ENCODE peak calls at places on chromosomes 2 and 18, in ten cellular contexts. D is HCT116, R is bronchial epithelial cell, Z is transverse colon, L is adrenal gland, W is colonic mucosa, C is Panc1, T is BJ, E is neural progenitor cell, M is GM23338. H is an unnamed sample. For H3K27me3, the result is how much of the 10 kb centered on the place peaks cover.

GRCh38 chr2:101125374-101125773 is 25.8 kb downstream of the TBC1D8 start:
- DNase-seq in D (peak), R (peak), Z (no peak), L (no peak), W (no peak), C (no peak), T (no peak), E (no peak), M (no peak), H (no peak)

GRCh38 chr2:20156826-20157605 is 67.9 kb downstream of the SDC1 start:
- DNase-seq in D (no peak), R (no peak), Z (peak), L (no peak), W (peak), C (no peak), T (no peak), E (no peak), M (no peak), H (peak)

GRCh38 chr2:33583194-33583938 is 15.7 kb downstream of the FAM98A start:
- DNase-seq in D (no peak), R (peak), Z (no peak), L (no peak), W (no peak), C (no peak), T (no peak), E (peak), M (peak), H (peak)

GRCh38 chr2:160252278-160252887 is 52.3 kb upstream of the ITGB6 start:
- DNase-seq in D (peak), R (peak), Z (no peak), L (no peak), W (no peak), C (no peak), T (no peak), E (peak), M (peak), H (no peak)

GRCh38 chr2:221465776-221466175 is 106.3 kb downstream of the EPHA4 start:
- DNase-seq in D (no peak), R (no peak), Z (no peak), L (no peak), W (no peak), C (no peak), T (no peak), E (no peak), M (no peak), H (peak)

GRCh38 chr18:47248610-47249343 is 2.7 kb downstream of the SKOR2 start:
- DNase-seq in D (no peak), R (no peak), Z (no peak), L (no peak), W (no peak), C (no peak), T (no peak), E (peak), M (peak), H (no peak)

GRCh38 chr2:134169788-134170187 is 84.1 kb upstream of the MGAT5 start:
- DNase-seq in D (no peak), R (peak), Z (no peak), L (no peak), W (no peak), C (no peak), T (no peak), E (no peak), M (no peak), H (no peak)

GRCh38 chr2:68722712-68723111 is 11.9 kb upstream of the ARHGAP25 start:
- DNase-seq in D (peak), R (no peak), Z (no peak), L (no peak), W (no peak), C (no peak), T (no peak), E (peak), M (peak), H (no peak)

GRCh38 chr2:224062481-224063307 is 23.6 kb upstream of the SERPINE2 start:
- DNase-seq in D (no peak), R (no peak), Z (no peak), L (no peak), W (no peak), C (no peak), T (no peak), E (no peak), M (peak), H (no peak)

GRCh38 chr18:55326134-55326533 is 261.9 kb downstream of the TCF4 start:
- DNase-seq in D (no peak), R (no peak), Z (no peak), L (no peak), W (no peak), C (no peak), T (no peak), E (no peak), M (no peak), H (no peak)

GRCh38 chr2:41998789-41999470 is 48.9 kb upstream of the PKDCC start:
- DNase-seq in D (no peak), R (no peak), Z (no peak), L (no peak), W (no peak), C (no peak), T (no peak), E (no peak), M (no peak), H (peak)

GRCh38 chr2:191202209-191202721 is 42.9 kb upstream of the MYO1B start:
- DNase-seq in D (no peak), R (peak), Z (no peak), L (no peak), W (no peak), C (no peak), T (peak), E (no peak), M (no peak), H (no peak)

GRCh38 chr18:2933995-2934394 is 78.9 kb downstream of the LPIN2 start:
- DNase-seq in D (no peak), R (no peak), Z (no peak), L (no peak), W (no peak), C (no peak), T (no peak), E (no peak), M (no peak), H (no peak)

GRCh38 chr2:196481323-196481695 is 158.2 kb upstream of the CCDC150 start:
- DNase-seq in D (no peak), R (no peak), Z (no peak), L (no peak), W (no peak), C (no peak), T (peak), E (no peak), M (no peak), H (no peak)

GRCh38 chr18:43680096-43680495 is 402.8 kb upstream of the SYT4 start:
- DNase-seq in D (no peak), R (no peak), Z (no peak), L (no peak), W (no peak), C (no peak), T (peak), E (no peak), M (no peak), H (no peak)

GRCh38 chr2:84288335-84288734 is 170.7 kb downstream of the SUCLG1 start:
- DNase-seq in D (no peak), R (no peak), Z (no peak), L (no peak), W (no peak), C (no peak), T (no peak), E (peak), M (peak), H (no peak)

GRCh38 chr2:97736608-97737330 is 23.4 kb downstream of the ZAP70 start:
- DNase-seq in D (no peak), R (no peak), Z (no peak), L (no peak), W (no peak), C (no peak), T (no peak), E (no peak), M (no peak), H (no peak)

GRCh38 chr2:47272905-47273758 is 118.0 kb upstream of the STPG4 start:
- DNase-seq in D (no peak), R (no peak), Z (no peak), L (peak), W (no peak), C (no peak), T (no peak), E (no peak), M (no peak), H (no peak)

GRCh38 chr2:96147593-96148201 is 2.5 kb upstream of the DUSP2 start:
- DNase-seq in D (no peak), R (no peak), Z (peak), L (no peak), W (no peak), C (no peak), T (no peak), E (no peak), M (no peak), H (no peak)

GRCh38 chr2:96145028-96145939 is at the start of gene DUSP2:
- DNase-seq in D (peak), R (peak), Z (peak), L (peak), W (peak), C (no peak), T (no peak), E (peak), M (peak), H (peak)

GRCh38 chr2:96144481-96145027 is 686 bp downstream of the DUSP2 start:
- DNase-seq in D (no peak), R (no peak), Z (peak), L (peak), W (no peak), C (no peak), T (no peak), E (no peak), M (peak), H (no peak)

GRCh38 chr2:96146881-96147592 is 1.8 kb upstream of the DUSP2 start:
- DNase-seq in D (no peak), R (peak), Z (peak), L (peak), W (no peak), C (no peak), T (no peak), E (no peak), M (no peak), H (no peak)

GRCh38 chr2:96146151-96146880 is 1.1 kb upstream of the DUSP2 start:
- DNase-seq in D (no peak), R (peak), Z (peak), L (peak), W (no peak), C (no peak), T (no peak), E (no peak), M (no peak), H (peak)
- H3K4me3 ChIP-seq in D (no peak), R (no peak), Z (no peak), L (no peak), W (no peak), C (no peak), T (no peak), E (no peak), M (peak), H (no peak)

GRCh38 chr18:11752116-11752911 is 63.2 kb downstream of the GNAL start:
- DNase-seq in D (no peak), R (peak), Z (no peak), L (no peak), W (no peak), C (no peak), T (no peak), E (peak), M (peak), H (peak)

GRCh38 chr18:11749305-11749704 is 60.2 kb downstream of the GNAL start:
- DNase-seq in D (no peak), R (no peak), Z (no peak), L (no peak), W (no peak), C (no peak), T (no peak), E (no peak), M (no peak), H (no peak)

GRCh38 chr18:11750581-11751304 is 61.7 kb downstream of the GNAL start:
- DNase-seq in D (no peak), R (no peak), Z (no peak), L (no peak), W (no peak), C (no peak), T (no peak), E (no peak), M (no peak), H (no peak)

GRCh38 chr18:11750171-11750570 is 61.1 kb downstream of the GNAL start:
- DNase-seq in D (no peak), R (no peak), Z (no peak), L (no peak), W (no peak), C (no peak), T (no peak), E (no peak), M (no peak), H (no peak)

GRCh38 chr18:11751305-11752115 is 62.4 kb downstream of the GNAL start:
- DNase-seq in D (no peak), R (peak), Z (no peak), L (no peak), W (no peak), C (no peak), T (no peak), E (peak), M (peak), H (no peak)
- H3K27me3 ChIP-seq in D (under half), R (under half), Z (under half), L (under half), W (under half), C (under half), T (under half), E (under half), M (under half), H (under half)

GRCh38 chr2:36409971-36410370 is 54.4 kb downstream of the CRIM1 start:
- DNase-seq in D (no peak), R (peak), Z (no peak), L (no peak), W (no peak), C (no peak), T (no peak), E (no peak), M (no peak), H (no peak)

GRCh38 chr2:36410681-36411080 is 55.1 kb downstream of the CRIM1 start:
- DNase-seq in D (no peak), R (no peak), Z (no peak), L (no peak), W (no peak), C (no peak), T (no peak), E (no peak), M (no peak), H (no peak)

GRCh38 chr2:36407403-36407802 is 51.8 kb downstream of the CRIM1 start:
- DNase-seq in D (no peak), R (no peak), Z (no peak), L (no peak), W (no peak), C (no peak), T (no peak), E (no peak), M (no peak), H (peak)

GRCh38 chr2:36406296-36406695 is 50.7 kb downstream of the CRIM1 start:
- DNase-seq in D (no peak), R (no peak), Z (no peak), L (no peak), W (no peak), C (no peak), T (no peak), E (no peak), M (no peak), H (no peak)

GRCh38 chr2:36408198-36408703 is 52.7 kb downstream of the CRIM1 start:
- DNase-seq in D (no peak), R (no peak), Z (no peak), L (no peak), W (no peak), C (no peak), T (no peak), E (peak), M (peak), H (peak)
- H3K4me3 ChIP-seq in D (no peak), R (no peak), Z (no peak), L (no peak), W (no peak), C (peak), T (no peak), E (no peak), M (no peak), H (no peak)

GRCh38 chr2:219038600-219038999 is 2.7 kb downstream of the CFAP65 start:
- DNase-seq in D (no peak), R (no peak), Z (no peak), L (no peak), W (no peak), C (no peak), T (no peak), E (no peak), M (no peak), H (no peak)
- H3K27me3 ChIP-seq in D (under half), R (under half), Z (under half), L (under half), W (under half), C (under half), T (under half), E (half or more), M (under half), H (under half)

GRCh38 chr2:113175736-113176695 is 2.2 kb downstream of the PSD4 start:
- DNase-seq in D (no peak), R (no peak), Z (peak), L (no peak), W (no peak), C (no peak), T (no peak), E (no peak), M (no peak), H (peak)
- H3K4me3 ChIP-seq in D (no peak), R (no peak), Z (peak), L (no peak), W (peak), C (no peak), T (no peak), E (no peak), M (no peak), H (no peak)

GRCh38 chr2:29920631-29921559 is 491 bp downstream of the ALK start:
- DNase-seq in D (no peak), R (no peak), Z (no peak), L (peak), W (no peak), C (no peak), T (no peak), E (peak), M (peak), H (peak)

GRCh38 chr2:29923110-29923721 is 1.8 kb upstream of the ALK start:
- DNase-seq in D (peak), R (peak), Z (peak), L (peak), W (peak), C (peak), T (no peak), E (peak), M (peak), H (peak)

GRCh38 chr2:29921560-29921915 is at the start of gene ALK:
- DNase-seq in D (no peak), R (peak), Z (peak), L (peak), W (peak), C (no peak), T (peak), E (peak), M (peak), H (peak)

GRCh38 chr2:29916571-29916970 is 4.8 kb downstream of the ALK start:
- DNase-seq in D (no peak), R (no peak), Z (no peak), L (no peak), W (no peak), C (no peak), T (no peak), E (no peak), M (no peak), H (no peak)

GRCh38 chr2:29920130-29920577 is 1.2 kb downstream of the ALK start:
- DNase-seq in D (no peak), R (peak), Z (peak), L (peak), W (peak), C (no peak), T (no peak), E (peak), M (peak), H (peak)
- H3K27me3 ChIP-seq in D (under half), R (under half), Z (half or more), L (under half), W (under half), C (under half), T (under half), E (half or more), M (under half), H (under half)

GRCh38 chr2:104658840-104659591 is 194.9 kb upstream of the POU3F3 start:
- DNase-seq in D (no peak), R (no peak), Z (no peak), L (no peak), W (no peak), C (no peak), T (no peak), E (peak), M (peak), H (no peak)
- H3K4me3 ChIP-seq in D (no peak), R (no peak), Z (no peak), L (no peak), W (no peak), C (no peak), T (no peak), E (peak), M (peak), H (no peak)

DNA sequence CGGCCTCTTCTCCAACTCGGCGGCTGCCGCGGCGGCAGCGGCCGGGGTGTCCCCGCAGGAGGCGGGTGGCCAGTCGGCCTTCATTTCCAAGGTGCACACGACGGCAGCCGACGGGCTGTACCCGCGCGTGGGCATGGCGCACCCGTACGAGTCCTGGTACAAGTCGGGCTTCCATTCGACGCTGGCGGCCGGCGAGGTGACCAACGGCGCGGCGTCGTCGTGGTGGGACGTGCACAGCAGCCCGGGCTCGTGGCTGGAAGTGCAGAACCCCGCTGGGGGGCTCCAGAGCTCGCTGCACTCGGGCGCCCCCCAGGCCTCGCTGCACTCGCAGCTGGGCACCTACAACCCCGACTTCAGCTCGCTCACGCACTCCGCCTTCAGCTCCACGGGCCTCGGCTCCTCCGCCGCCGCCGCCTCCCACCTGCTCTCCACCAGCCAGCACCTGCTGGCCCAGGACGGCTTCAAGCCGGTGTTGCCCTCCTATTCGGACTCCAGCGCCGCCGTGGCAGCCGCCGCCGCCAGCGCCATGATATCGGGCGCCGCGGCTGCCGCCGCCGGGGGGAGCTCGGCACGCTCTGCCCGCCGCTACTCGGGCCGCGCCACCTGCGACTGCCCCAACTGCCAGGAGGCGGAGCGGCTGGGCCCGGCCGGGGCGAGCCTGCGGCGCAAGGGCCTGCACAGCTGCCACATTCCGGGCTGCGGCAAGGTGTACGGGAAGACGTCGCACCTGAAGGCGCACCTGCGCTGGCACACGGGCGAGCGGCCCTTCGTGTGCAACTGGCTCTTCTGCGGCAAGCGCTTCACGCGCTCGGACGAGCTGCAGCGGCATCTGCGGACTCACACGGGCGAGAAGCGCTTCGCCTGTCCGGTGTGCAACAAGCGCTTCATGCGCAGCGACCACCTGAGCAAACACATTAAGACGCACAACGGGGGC is 1.9 kb downstream of the SP9 start:
- DNase-seq in D (peak), R (no peak), Z (peak), L (peak), W (peak), C (no peak), T (no peak), E (peak), M (peak), H (peak)
- H3K27me3 ChIP-seq in D (under half), R (half or more), Z (half or more), L (half or more), W (half or more), C (under half), T (half or more), E (half or more), M (half or more), H (half or more)

DNA sequence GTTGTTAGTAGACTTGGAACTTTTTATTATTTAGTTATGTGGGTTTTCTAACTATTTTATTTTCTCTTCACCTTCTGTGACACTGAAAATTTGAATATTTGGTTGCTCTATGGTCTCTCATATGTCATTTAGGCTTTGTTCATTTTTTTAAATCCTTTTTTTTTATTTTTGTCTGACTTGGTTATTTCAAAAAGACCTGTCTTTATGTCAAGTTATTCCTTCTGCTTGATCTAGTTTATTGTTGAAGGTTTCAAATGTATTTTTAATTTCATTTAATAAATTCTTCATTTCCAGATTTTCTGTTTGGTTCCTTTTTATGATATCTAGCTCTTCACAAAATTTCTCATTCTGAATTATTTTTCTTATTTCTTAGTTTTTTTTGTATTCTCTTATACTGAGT is 160.6 kb upstream of the ATP5MC3 start:
- DNase-seq in D (no peak), R (no peak), Z (no peak), L (no peak), W (no peak), C (no peak), T (no peak), E (no peak), M (no peak), H (no peak)
- H3K4me3 ChIP-seq in D (no peak), R (no peak), Z (no peak), L (no peak), W (no peak), C (no peak), T (no peak), E (no peak), M (no peak), H (no peak)